ENCODE peak calls at places on chromosomes 5 and 9, in ten cellular contexts. F is GM13976; U is aorta; J is cardiac fibroblast; P is activated CD4-positive, alpha-beta T cell treated with anti-CD3 and anti-CD28 coated beads for 4 hours; G is germinal center; Z is sciatic nerve; S is amniotic stem cell; L is cardiac muscle cell; V is T-helper 1 cell. T is an unnamed sample.

GRCh38 chr5:112192886-112193285 is 226.2 kb downstream of the EPB41L4A start:
- DNase-seq in F (no peak), U (no peak), J (no peak), P (no peak), G (no peak), Z (no peak), S (no peak), L (peak; percentile 74), V (no peak), T (no peak)

GRCh38 chr9:91131433-91131839 is 230.3 kb downstream of the AUH start:
- DNase-seq in F (no peak), U (peak; percentile 66), J (peak; percentile 95), P (peak; percentile 37), G (no peak), Z (no peak), S (peak; percentile 81), L (peak; percentile 90), V (no peak), T (peak; percentile 93)

GRCh38 chr9:112761912-112762651 is 11.5 kb downstream of the SNX30 start:
- DNase-seq in F (no peak), U (no peak), J (no peak), P (no peak), G (no peak), Z (no peak), S (no peak), L (no peak), V (no peak), T (no peak)

GRCh38 chr9:136438548-136438908 is 1.1 kb downstream of the INPP5E start:
- DNase-seq in F (peak; percentile 54), U (no peak), J (peak; percentile 31), P (no peak), G (peak; percentile 13), Z (no peak), S (no peak), L (peak; percentile 26), V (no peak), T (no peak)

GRCh38 chr9:5917888-5918287 is 27.2 kb downstream of the MLANA start:
- DNase-seq in F (no peak), U (no peak), J (no peak), P (no peak), G (no peak), Z (no peak), S (no peak), L (no peak), V (no peak), T (no peak)

GRCh38 chr5:53481354-53481886 is 991 bp downstream of the FST start:
- DNase-seq in F (no peak), U (no peak), J (peak; percentile 51), P (no peak), G (no peak), Z (no peak), S (no peak), L (peak; percentile 34), V (no peak), T (peak; percentile 25)

GRCh38 chr5:66933066-66933465 is 263.5 kb downstream of the CD180 start:
- DNase-seq in F (no peak), U (no peak), J (peak; percentile 87), P (no peak), G (no peak), Z (no peak), S (no peak), L (peak; percentile 25), V (no peak), T (peak; percentile 25)

GRCh38 chr5:173515526-173515925 is 100.9 kb downstream of the BOD1 start:
- DNase-seq in F (no peak), U (no peak), J (peak; percentile 93), P (no peak), G (no peak), Z (no peak), S (peak; percentile 75), L (peak; percentile 60), V (no peak), T (peak; percentile 45)

GRCh38 chr5:135437796-135438560 is 9.2 kb downstream of the DCANP1 start:
- DNase-seq in F (peak; percentile 16), U (peak; percentile 87), J (peak; percentile 88), P (no peak), G (no peak), Z (peak; percentile 79), S (peak; percentile 69), L (peak; percentile 90), V (no peak), T (peak; percentile 67)

GRCh38 chr9:131630206-131630831 is 85.0 kb downstream of the PRRT1B start:
- DNase-seq in F (peak; percentile 76), U (no peak), J (no peak), P (no peak), G (peak; percentile 30), Z (peak; percentile 60), S (no peak), L (no peak), V (no peak), T (no peak)

GRCh38 chr5:78881884-78882283 is 103.2 kb downstream of the ARSB start:
- DNase-seq in F (no peak), U (no peak), J (no peak), P (no peak), G (no peak), Z (no peak), S (no peak), L (no peak), V (no peak), T (no peak)

GRCh38 chr9:73573235-73573634 is 421.6 kb downstream of the ANXA1 start:
- DNase-seq in F (no peak), U (no peak), J (no peak), P (no peak), G (no peak), Z (no peak), S (no peak), L (no peak), V (no peak), T (no peak)